ENCODE peak calls at places on chromosomes 13 and 19, in nine cellular contexts. D is cardiac muscle cell; U is left ventricle myocardium inferior; L is Peyer's patch; I is aorta; O is CD8-positive, alpha-beta memory T cell; V is endodermal cell; R is Caco-2; F is pancreas. X is an unnamed sample.

GRCh38 chr19:4870025-4870700 is 2.7 kb upstream of the PLIN3 start:
- DNase-seq in D (peak; percentile 92), U (no peak), L (peak; percentile 81), I (peak; percentile 77), O (no peak), V (peak; percentile 81), R (peak; percentile 47), F (no peak), X (peak; percentile 77)

GRCh38 chr13:111860161-111860560 is 206.8 kb upstream of the SOX1 start:
- DNase-seq in D (no peak), U (no peak), L (no peak), I (no peak), O (no peak), V (no peak), R (no peak), F (no peak), X (no peak)

GRCh38 chr13:112776354-112776753 is 86.5 kb downstream of the ATP11A start:
- DNase-seq in D (no peak), U (no peak), L (peak; percentile 14), I (no peak), O (no peak), V (no peak), R (no peak), F (no peak), X (no peak)

GRCh38 chr19:34500656-34501120 is 19.1 kb downstream of the WTIP start:
- DNase-seq in D (no peak), U (peak; percentile 18), L (peak; percentile 45), I (no peak), O (no peak), V (peak; percentile 67), R (no peak), F (no peak), X (no peak)

GRCh38 chr19:34692541-34692940 is 15.1 kb downstream of the ZNF302 start:
- DNase-seq in D (no peak), U (no peak), L (no peak), I (no peak), O (no peak), V (no peak), R (no peak), F (no peak), X (no peak)

GRCh38 chr19:56294557-56294956 is 20.1 kb downstream of the ZSCAN5A start:
- DNase-seq in D (no peak), U (no peak), L (no peak), I (no peak), O (no peak), V (no peak), R (no peak), F (no peak), X (no peak)

GRCh38 chr19:33241091-33241529 is 15.5 kb upstream of the SLC7A10 start:
- DNase-seq in D (no peak), U (no peak), L (peak; percentile 76), I (no peak), O (no peak), V (no peak), R (peak; percentile 26), F (no peak), X (peak; percentile 75)

GRCh38 chr13:54687173-54687572 is 1658.6 kb downstream of the OLFM4 start:
- DNase-seq in D (no peak), U (no peak), L (no peak), I (no peak), O (no peak), V (no peak), R (no peak), F (no peak), X (no peak)

GRCh38 chr13:99196466-99197256 is 4.0 kb upstream of the UBAC2 start:
- DNase-seq in D (no peak), U (no peak), L (no peak), I (no peak), O (no peak), V (no peak), R (no peak), F (no peak), X (peak; percentile 44)

GRCh38 chr19:54141356-54141755 is 3.8 kb downstream of the CNOT3 start:
- DNase-seq in D (no peak), U (no peak), L (no peak), I (no peak), O (no peak), V (no peak), R (no peak), F (no peak), X (no peak)

GRCh38 chr19:1243768-1244692 is 2.5 kb downstream of the ATP5F1D start:
- DNase-seq in D (peak; percentile 90), U (peak; percentile 87), L (peak; percentile 94), I (peak; percentile 93), O (peak; percentile 82), V (peak; percentile 95), R (peak; percentile 87), F (peak; percentile 93), X (peak; percentile 88)
- H3K4me1 ChIP-seq in D (peaks cover 15% of the 10 kb centered on the region), U (peaks cover 92% of the 10 kb centered on the region), L (peaks cover 49% of the 10 kb centered on the region), I (no peaks in the 10 kb centered on the region), O (peaks cover 53% of the 10 kb centered on the region), V (peaks cover 5% of the 10 kb centered on the region), R (peaks cover 48% of the 10 kb centered on the region), F (peaks cover 58% of the 10 kb centered on the region), X (peaks cover 3% of the 10 kb centered on the region)

DNA sequence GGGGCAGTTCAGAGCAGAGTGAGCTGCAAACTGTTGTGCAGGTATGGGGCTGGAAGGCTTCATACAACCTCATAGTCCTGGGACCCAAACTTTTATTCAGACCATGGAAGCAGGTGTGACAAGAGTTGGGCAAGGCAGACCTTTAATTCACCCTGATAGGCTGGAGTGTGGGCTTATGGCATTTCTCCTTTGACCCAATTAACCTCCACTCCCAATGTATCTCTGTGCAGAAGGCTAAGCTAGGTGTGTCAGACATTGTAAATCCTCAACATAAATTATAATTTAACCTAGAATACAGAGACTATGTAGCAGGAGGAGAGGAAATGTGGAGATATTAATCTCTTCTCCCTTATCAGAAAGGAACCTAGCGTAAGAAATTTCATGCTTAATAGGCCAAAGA is 12.2 kb upstream of the OR10H2 start:
- DNase-seq in D (no peak), U (no peak), L (no peak), I (no peak), O (no peak), V (no peak), R (no peak), F (no peak), X (peak; percentile 61)
- H3K9me3 ChIP-seq in D (no peaks in the 10 kb centered on the region), U (peaks cover 11% of the 10 kb centered on the region), L (no peaks in the 10 kb centered on the region), I (peaks cover 3% of the 10 kb centered on the region), O (no peaks in the 10 kb centered on the region), V (peaks cover 70% of the 10 kb centered on the region), R (no peaks in the 10 kb centered on the region), F (no peaks in the 10 kb centered on the region), X (no peaks in the 10 kb centered on the region)

DNA sequence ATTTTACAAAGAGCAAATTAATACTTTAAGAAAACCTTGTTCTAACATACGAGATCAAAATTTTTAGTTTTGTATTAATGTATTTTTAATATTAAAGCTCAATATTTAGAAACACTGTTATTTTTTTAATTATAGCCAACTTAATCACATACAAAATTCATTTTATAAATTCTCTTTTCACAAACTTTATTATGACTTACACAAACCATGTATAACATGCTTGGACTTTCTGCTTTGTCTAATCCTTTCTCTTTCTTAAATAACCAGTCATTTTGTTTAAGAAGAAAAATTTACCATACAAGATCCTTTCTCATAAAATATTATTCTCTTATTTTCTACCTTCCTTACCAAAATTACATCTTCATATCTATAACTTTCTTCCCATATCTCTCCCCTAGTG is 62.2 kb downstream of the CYSLTR2 start:
- DNase-seq in D (no peak), U (no peak), L (no peak), I (no peak), O (no peak), V (no peak), R (no peak), F (no peak), X (no peak)
- H3K4me1 ChIP-seq in D (no peaks in the 10 kb centered on the region), U (no peaks in the 10 kb centered on the region), L (no peaks in the 10 kb centered on the region), I (no peaks in the 10 kb centered on the region), O (no peaks in the 10 kb centered on the region), V (no peaks in the 10 kb centered on the region), R (no peaks in the 10 kb centered on the region), F (no peaks in the 10 kb centered on the region), X (no peaks in the 10 kb centered on the region)

DNA sequence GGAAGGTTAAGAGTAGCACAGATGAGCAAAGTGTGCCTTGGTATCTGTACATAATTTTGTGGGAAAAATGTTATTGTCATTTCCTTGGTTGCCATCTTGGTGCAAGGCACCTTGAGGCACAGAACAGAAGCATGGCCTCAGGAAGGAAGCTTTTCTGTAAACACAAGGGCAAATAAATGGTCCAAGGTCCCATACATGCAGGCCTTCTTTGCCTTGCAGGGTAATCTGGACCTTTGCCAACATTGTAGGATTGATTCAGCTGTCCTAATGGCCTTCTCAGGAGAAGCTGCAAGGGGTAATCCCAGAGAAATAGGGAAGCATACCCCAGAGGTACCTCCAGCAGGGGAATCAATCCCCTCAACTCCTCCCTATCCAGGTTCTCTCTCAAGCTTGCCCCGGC is 9.0 kb upstream of the MLLT1 start:
- DNase-seq in D (no peak), U (no peak), L (no peak), I (no peak), O (no peak), V (no peak), R (no peak), F (no peak), X (no peak)
- H3K9me3 ChIP-seq in D (no peaks in the 10 kb centered on the region), U (peaks cover 83% of the 10 kb centered on the region), L (peaks cover 63% of the 10 kb centered on the region), I (peaks cover 34% of the 10 kb centered on the region), O (peaks cover 18% of the 10 kb centered on the region), V (peaks cover 55% of the 10 kb centered on the region), R (peaks cover 49% of the 10 kb centered on the region), F (peaks cover 6% of the 10 kb centered on the region), X (peaks cover 20% of the 10 kb centered on the region)

GRCh38 chr13:51668580-51669195 is 84.4 kb downstream of the WDFY2 start:
- DNase-seq in D (no peak), U (no peak), L (no peak), I (no peak), O (no peak), V (no peak), R (no peak), F (no peak), X (no peak)

GRCh38 chr13:51666839-51667238 is 82.6 kb downstream of the WDFY2 start:
- DNase-seq in D (no peak), U (no peak), L (no peak), I (no peak), O (no peak), V (no peak), R (no peak), F (no peak), X (no peak)

GRCh38 chr13:51665456-51665855 is 81.2 kb downstream of the WDFY2 start:
- DNase-seq in D (no peak), U (no peak), L (no peak), I (no peak), O (no peak), V (no peak), R (no peak), F (no peak), X (no peak)

GRCh38 chr13:51663980-51664957 is 80.0 kb downstream of the WDFY2 start:
- DNase-seq in D (peak; percentile 41), U (no peak), L (no peak), I (no peak), O (no peak), V (no peak), R (no peak), F (no peak), X (no peak)

DNA sequence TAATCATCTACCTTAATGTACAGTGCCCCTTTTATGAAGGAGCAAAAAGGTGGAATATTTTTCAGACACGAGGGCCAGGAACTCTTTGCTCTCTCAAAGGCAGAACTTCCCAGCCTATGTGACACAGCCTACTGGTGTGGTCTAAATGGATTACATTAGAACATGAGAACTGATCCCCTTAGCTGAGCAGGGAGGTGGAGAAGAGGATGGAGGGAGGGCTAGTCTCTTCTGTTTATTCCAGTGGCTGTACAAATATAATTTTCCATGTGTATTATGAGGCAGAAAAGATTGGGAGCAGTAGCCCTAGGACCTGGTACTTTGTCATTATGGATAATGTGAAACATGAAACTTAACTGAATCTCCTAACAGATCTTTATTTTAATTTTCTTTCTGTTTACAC is 82.1 kb downstream of the WDFY2 start:
- DNase-seq in D (no peak), U (no peak), L (no peak), I (no peak), O (no peak), V (no peak), R (no peak), F (no peak), X (no peak)
- H3K4me1 ChIP-seq in D (no peaks in the 10 kb centered on the region), U (peaks cover 22% of the 10 kb centered on the region), L (no peaks in the 10 kb centered on the region), I (peaks cover 4% of the 10 kb centered on the region), O (no peaks in the 10 kb centered on the region), V (no peaks in the 10 kb centered on the region), R (peaks cover 9% of the 10 kb centered on the region), F (peaks cover 44% of the 10 kb centered on the region), X (no peaks in the 10 kb centered on the region)